ENCODE peak calls at places on chromosomes 16 and 17, in four cellular contexts. O, C, R and H are unnamed samples.

GRCh38 chr16:27270389-27270788 is 1.8 kb upstream of the NSMCE1 start:
- DNase-seq in R (no peak), C (no peak), O (no peak), H (no peak)

GRCh38 chr17:6028294-6028693 is 41.9 kb upstream of the WSCD1 start:
- DNase-seq in R (no peak), O (no peak), C (no peak), H (no peak)

GRCh38 chr16:81778861-81779539 is at the start of gene PLCG2:
- DNase-seq in C (peak; percentile 75), O (no peak), R (peak; percentile 97), H (peak; percentile 47)

GRCh38 chr17:43608313-43608712 is 53.4 kb downstream of the MEOX1 start:
- DNase-seq in O (no peak), R (no peak), C (no peak), H (no peak)

GRCh38 chr17:43024407-43025289 is at the start of gene RND2:
- DNase-seq in C (peak; percentile 98), R (peak; percentile 97), O (peak; percentile 91), H (peak; percentile 91)

GRCh38 chr17:33322063-33322462 is 29.0 kb upstream of the ASIC2 start:
- DNase-seq in R (no peak), O (no peak), C (no peak), H (no peak)

GRCh38 chr17:30505868-30506417 is 28.7 kb downstream of the GOSR1 start:
- DNase-seq in C (no peak), O (no peak), R (no peak), H (no peak)

GRCh38 chr16:67245674-67246080 is 1.6 kb downstream of the FHOD1 start:
- DNase-seq in C (no peak), R (no peak), O (no peak), H (no peak)

GRCh38 chr17:33560165-33560564 is 267.1 kb upstream of the ASIC2 start:
- DNase-seq in C (no peak), O (no peak), R (no peak), H (no peak)

GRCh38 chr17:4186244-4186920 is 43.4 kb downstream of the CYB5D2 start:
- DNase-seq in R (no peak), O (no peak), C (no peak), H (no peak)

GRCh38 chr16:89210904-89211515 is 6.5 kb upstream of the ZNF778 start:
- DNase-seq in O (no peak), C (peak; percentile 33), R (no peak), H (no peak)

GRCh38 chr17:17724307-17724921 is 43.2 kb downstream of the RAI1 start:
- DNase-seq in R (no peak), C (peak; percentile 87), O (no peak), H (no peak)
- TF ChIP-seq MAX in R (no peak), C (no peak), O (no peak), H (no peak)

DNA sequence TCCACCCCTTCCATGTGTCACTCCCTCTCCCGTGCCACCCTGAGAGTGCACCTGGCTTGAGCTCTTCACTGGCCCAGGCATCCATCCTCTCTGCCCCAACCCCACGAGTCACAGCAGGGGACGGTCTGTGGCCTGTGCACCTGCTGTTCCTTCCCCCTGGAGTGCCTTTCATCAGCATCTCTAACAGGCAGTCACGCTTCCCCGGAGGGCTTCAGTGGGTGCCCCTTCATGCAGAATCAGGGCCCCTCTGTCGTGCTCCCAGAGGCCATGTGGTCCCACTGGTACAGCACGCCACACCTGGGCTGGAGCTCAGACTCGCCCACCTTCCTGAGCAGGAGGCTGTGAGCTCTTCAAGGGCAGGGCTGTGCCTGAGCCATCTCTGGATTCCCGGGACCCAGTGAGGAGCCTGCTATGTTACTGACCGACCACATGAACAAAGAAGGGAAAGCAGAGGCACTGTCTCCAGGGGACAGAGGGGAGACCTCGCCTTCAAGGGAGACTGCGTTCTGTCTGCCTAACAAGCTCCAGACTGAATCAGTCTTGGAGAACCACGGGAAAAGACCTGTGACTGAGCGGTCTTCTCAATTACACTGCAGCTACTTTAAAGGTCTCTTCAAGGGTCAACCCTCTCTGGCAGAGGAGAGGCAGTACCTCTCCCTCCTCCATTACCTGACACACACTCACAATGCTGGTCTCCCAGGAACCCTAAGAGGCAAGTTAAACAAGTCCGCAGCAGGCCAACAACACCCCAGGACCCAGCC is 78.8 kb upstream of the DOC2B start:
- DNase-seq in O (no peak), R (no peak), C (no peak), H (no peak)
- TF ChIP-seq ELF1 in O (no peak), R (no peak), C (no peak), H (no peak)

GRCh38 chr17:77884019-77884418 is 74.5 kb upstream of the TNRC6C start:
- DNase-seq in R (no peak), O (no peak), C (peak; percentile 95), H (no peak)

GRCh38 chr17:77883213-77883650 is 75.3 kb upstream of the TNRC6C start:
- DNase-seq in R (no peak), O (no peak), C (no peak), H (no peak)

GRCh38 chr17:77881545-77881944 is 77.0 kb upstream of the TNRC6C start:
- DNase-seq in C (peak; percentile 86), R (peak; percentile 58), O (no peak), H (no peak)

GRCh38 chr17:77882040-77882439 is 76.5 kb upstream of the TNRC6C start:
- DNase-seq in O (no peak), C (no peak), R (no peak), H (no peak)

GRCh38 chr17:77882481-77883212 is 75.9 kb upstream of the TNRC6C start:
- DNase-seq in O (peak; percentile 18), C (no peak), R (no peak), H (no peak)
- H3K4me3 ChIP-seq in O (no peak overlapping the region), C (no peak overlapping the region), R (no peak overlapping the region), H (no peak overlapping the region)

DNA sequence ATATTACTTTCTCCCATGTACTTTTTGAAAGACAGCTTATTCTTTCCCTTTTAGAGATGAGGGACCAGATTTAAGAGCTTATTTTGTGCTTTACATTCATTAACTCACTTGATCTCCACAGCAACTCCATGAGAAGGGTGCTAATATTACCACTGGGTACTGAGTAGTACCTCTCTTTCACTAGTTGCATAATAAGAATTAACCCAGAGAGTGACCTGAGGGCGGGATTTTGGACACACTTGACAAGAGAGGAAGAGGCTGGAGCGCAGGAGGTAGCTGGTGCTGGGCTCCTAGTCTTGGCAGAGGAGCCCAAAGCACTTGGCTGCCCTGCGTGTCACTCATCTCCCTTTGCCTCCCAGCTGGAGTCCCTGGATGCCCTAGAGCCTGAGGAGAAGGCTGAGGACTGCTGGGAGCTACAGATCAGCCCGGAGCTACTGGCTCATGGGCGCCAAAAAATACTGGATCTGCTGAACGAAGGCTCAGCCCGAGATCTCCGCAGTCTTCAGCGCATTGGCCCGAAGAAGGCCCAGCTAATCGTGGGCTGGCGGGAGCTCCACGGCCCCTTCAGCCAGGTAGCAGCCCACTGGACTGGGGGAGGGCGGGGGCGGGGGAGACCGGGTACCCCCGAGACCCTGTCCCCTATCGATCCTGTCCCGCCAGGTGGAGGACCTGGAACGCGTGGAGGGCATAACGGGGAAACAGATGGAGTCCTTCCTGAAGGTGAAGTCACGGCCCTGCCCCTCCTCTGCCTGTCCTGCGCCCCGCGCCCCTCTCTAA is 1.7 kb upstream of the MAZ start:
- DNase-seq in R (peak; percentile 48), O (no peak), C (no peak), H (no peak)
- TF ChIP-seq MAX in R (no peak), O (no peak), C (no peak), H (no peak)